ENCODE peak calls at places on chromosomes 2 and 18, in ten cellular contexts. S is fibroblast of the conjunctiva, P is cardiac muscle cell, U is HT1080, D is CD14-positive monocyte, T is GM20000, C is fibroblast of the aortic adventitia, A is AG08396, Q is left cardiac atrium, Y is Calu3. Z is an unnamed sample.

GRCh38 chr2:26237868-26238267 is 6.6 kb downstream of the HADHA start:
- DNase-seq in S (no peak), P (no peak), U (no peak), D (no peak), T (no peak), C (no peak), A (no peak), Q (no peak), Y (no peak), Z (no peak)

GRCh38 chr2:29192526-29192925 is 77.3 kb downstream of the CLIP4 start:
- DNase-seq in S (no peak), P (no peak), U (peak; percentile 84), D (no peak), T (no peak), C (no peak), A (no peak), Q (no peak), Y (no peak), Z (no peak)

GRCh38 chr2:154827286-154827685 is 128.8 kb downstream of the KCNJ3 start:
- DNase-seq in S (no peak), P (no peak), U (no peak), D (no peak), T (no peak), C (no peak), A (no peak), Q (no peak), Y (no peak), Z (no peak)

GRCh38 chr2:126736133-126736874 is 80.3 kb downstream of the GYPC start:
- DNase-seq in S (no peak), P (no peak), U (peak; percentile 20), D (no peak), T (no peak), C (no peak), A (no peak), Q (no peak), Y (no peak), Z (no peak)

GRCh38 chr2:27378096-27378808 is 2.3 kb downstream of the ZNF513 start:
- DNase-seq in S (no peak), P (no peak), U (no peak), D (no peak), T (no peak), C (no peak), A (peak; percentile 29), Q (no peak), Y (peak; percentile 34), Z (peak; percentile 33)

GRCh38 chr18:48673456-48674197 is 134.8 kb downstream of the CTIF start:
- DNase-seq in S (no peak), P (no peak), U (no peak), D (no peak), T (no peak), C (no peak), A (no peak), Q (no peak), Y (no peak), Z (no peak)

GRCh38 chr2:26605195-26605968 is 35.8 kb downstream of the CIB4 start:
- DNase-seq in S (peak; percentile 30), P (peak; percentile 76), U (peak; percentile 17), D (no peak), T (peak; percentile 62), C (peak; percentile 65), A (peak; percentile 60), Q (no peak), Y (peak; percentile 66), Z (peak; percentile 16)

GRCh38 chr2:196390243-196391148 is 219.1 kb upstream of the STK17B start:
- DNase-seq in S (no peak), P (no peak), U (no peak), D (no peak), T (no peak), C (peak; percentile 36), A (no peak), Q (no peak), Y (no peak), Z (no peak)

GRCh38 chr2:73933194-73933593 is 6.5 kb downstream of the DGUOK start:
- DNase-seq in S (no peak), P (no peak), U (no peak), D (no peak), T (no peak), C (no peak), A (no peak), Q (no peak), Y (no peak), Z (no peak)

GRCh38 chr2:208384637-208385036 is 22.0 kb upstream of the PTH2R start:
- DNase-seq in S (no peak), P (no peak), U (no peak), D (no peak), T (no peak), C (no peak), A (no peak), Q (no peak), Y (no peak), Z (no peak)

GRCh38 chr2:38683766-38684165 is 17.9 kb downstream of the GALM start:
- DNase-seq in S (no peak), P (no peak), U (no peak), D (no peak), T (no peak), C (no peak), A (no peak), Q (no peak), Y (no peak), Z (no peak)

GRCh38 chr2:98769784-98770183 is 38.9 kb upstream of the MGAT4A start:
- DNase-seq in S (no peak), P (no peak), U (no peak), D (no peak), T (no peak), C (no peak), A (no peak), Q (no peak), Y (peak; percentile 27), Z (no peak)

GRCh38 chr2:190769258-190769657 is 111.4 kb upstream of the GLS start:
- DNase-seq in S (no peak), P (no peak), U (no peak), D (no peak), T (no peak), C (no peak), A (no peak), Q (no peak), Y (no peak), Z (no peak)

GRCh38 chr2:212892193-212892592 is 259.2 kb downstream of the IKZF2 start:
- DNase-seq in S (peak; percentile 30), P (peak; percentile 29), U (peak; percentile 57), D (no peak), T (no peak), C (peak; percentile 72), A (peak; percentile 38), Q (no peak), Y (no peak), Z (no peak)

GRCh38 chr2:102143450-102143985 is 972 bp downstream of the IL1R1 start:
- DNase-seq in S (no peak), P (no peak), U (no peak), D (no peak), T (no peak), C (peak; percentile 77), A (peak; percentile 43), Q (peak; percentile 69), Y (no peak), Z (no peak)

GRCh38 chr2:653645-654425 is 23.4 kb downstream of the TMEM18 start:
- DNase-seq in S (no peak), P (no peak), U (no peak), D (no peak), T (no peak), C (no peak), A (no peak), Q (no peak), Y (no peak), Z (no peak)

GRCh38 chr2:67322361-67323001 is 74.7 kb upstream of the ETAA1 start:
- DNase-seq in S (peak; percentile 14), P (peak; percentile 70), U (peak; percentile 78), D (no peak), T (no peak), C (peak; percentile 77), A (peak; percentile 63), Q (no peak), Y (peak; percentile 73), Z (peak; percentile 41)

GRCh38 chr2:192197387-192197786 is 2.7 kb upstream of the TMEFF2 start:
- DNase-seq in S (no peak), P (no peak), U (no peak), D (no peak), T (no peak), C (peak; percentile 22), A (peak; percentile 8), Q (no peak), Y (no peak), Z (no peak)

GRCh38 chr2:179020156-179020750 is 29.7 kb downstream of the CCDC141 start:
- DNase-seq in S (no peak), P (peak; percentile 53), U (peak; percentile 32), D (no peak), T (peak; percentile 25), C (peak; percentile 17), A (peak; percentile 21), Q (peak; percentile 24), Y (peak; percentile 63), Z (peak; percentile 7)

GRCh38 chr2:186031229-186031628 is 292.6 kb downstream of the FSIP2 start:
- DNase-seq in S (no peak), P (no peak), U (no peak), D (no peak), T (no peak), C (no peak), A (no peak), Q (no peak), Y (no peak), Z (no peak)

GRCh38 chr18:48786621-48787522 is 163.9 kb downstream of the SMAD7 start:
- DNase-seq in S (no peak), P (no peak), U (no peak), D (peak; percentile 16), T (no peak), C (no peak), A (no peak), Q (peak; percentile 10), Y (no peak), Z (no peak)

GRCh38 chr2:179393481-179393880 is 128.8 kb upstream of the SESTD1 start:
- DNase-seq in S (no peak), P (no peak), U (peak; percentile 23), D (no peak), T (no peak), C (no peak), A (no peak), Q (no peak), Y (no peak), Z (no peak)

GRCh38 chr18:4264347-4264791 is 190.7 kb downstream of the DLGAP1 start:
- DNase-seq in S (no peak), P (no peak), U (no peak), D (no peak), T (no peak), C (peak; percentile 0), A (no peak), Q (no peak), Y (no peak), Z (peak; percentile 53)

GRCh38 chr2:74142340-74142739 is 5.4 kb downstream of the BOLA3 start:
- DNase-seq in S (no peak), P (no peak), U (no peak), D (no peak), T (no peak), C (no peak), A (no peak), Q (no peak), Y (no peak), Z (peak; percentile 18)

GRCh38 chr2:71100195-71100964 is 29.6 kb downstream of the MCEE start:
- DNase-seq in S (peak; percentile 47), P (peak; percentile 59), U (peak; percentile 53), D (peak; percentile 60), T (peak; percentile 65), C (peak; percentile 68), A (peak; percentile 79), Q (peak; percentile 36), Y (peak; percentile 72), Z (peak; percentile 55)

GRCh38 chr18:63430526-63430925 is 8.2 kb upstream of the VPS4B start:
- DNase-seq in S (no peak), P (no peak), U (no peak), D (no peak), T (no peak), C (no peak), A (no peak), Q (no peak), Y (no peak), Z (no peak)

GRCh38 chr18:7596133-7596532 is 29.0 kb downstream of the PTPRM start:
- DNase-seq in S (no peak), P (no peak), U (no peak), D (no peak), T (no peak), C (peak; percentile 39), A (no peak), Q (no peak), Y (no peak), Z (no peak)

GRCh38 chr18:9849407-9849961 is 36.3 kb upstream of the TXNDC2 start:
- DNase-seq in S (no peak), P (no peak), U (peak; percentile 12), D (peak; percentile 93), T (no peak), C (no peak), A (no peak), Q (peak; percentile 52), Y (peak; percentile 35), Z (no peak)